ENCODE peak calls at places on chromosomes 16 and 17, in four cellular contexts. G is HepG2, C is K562, M is H1. W is an unnamed sample.

GRCh38 chr16:15807603-15808009 is 49.2 kb downstream of the MYH11 start:
- DNase-seq in G (no peak), C (peak), M (no peak), W (no peak)

GRCh38 chr16:85935957-85936760 is 37.2 kb downstream of the IRF8 start:
- DNase-seq in G (no peak), C (no peak), M (no peak), W (peak)

GRCh38 chr17:11318207-11318606 is 77.2 kb downstream of the SHISA6 start:
- DNase-seq in G (no peak), C (no peak), M (peak), W (no peak)

GRCh38 chr16:51577621-51578303 is 426.7 kb upstream of the SALL1 start:
- DNase-seq in G (no peak), C (no peak), M (no peak), W (peak)

GRCh38 chr17:72421128-72422092 is 300.6 kb downstream of the SOX9 start:
- DNase-seq in G (peak), C (no peak), M (no peak), W (peak)

GRCh38 chr17:63445571-63446217 is 412 bp downstream of the CYB561 start:
- DNase-seq in G (no peak), C (no peak), M (peak), W (no peak)

GRCh38 chr17:4433515-4434031 is at the start of gene SPNS3:
- DNase-seq in G (no peak), C (no peak), M (no peak), W (no peak)

GRCh38 chr16:3026609-3027487 is 3.0 kb downstream of the THOC6 start:
- DNase-seq in G (no peak), C (no peak), M (peak), W (no peak)

GRCh38 chr17:31289790-31290189 is 7.2 kb downstream of the OMG start:
- DNase-seq in G (no peak), C (no peak), M (no peak), W (no peak)

GRCh38 chr16:1791256-1791942 is 2.1 kb downstream of the IGFALS start:
- DNase-seq in G (no peak), C (no peak), M (no peak), W (no peak)

GRCh38 chr17:45294506-45294905 is 22.3 kb downstream of the MAP3K14 start:
- DNase-seq in G (no peak), C (no peak), M (no peak), W (no peak)

GRCh38 chr17:56269998-56270397 is 116.7 kb downstream of the ANKFN1 start:
- DNase-seq in G (no peak), C (no peak), M (no peak), W (no peak)

GRCh38 chr17:66791337-66791736 is 43.6 kb upstream of the CACNG5 start:
- DNase-seq in G (no peak), C (no peak), M (no peak), W (no peak)

GRCh38 chr16:70432800-70433455 is 6.0 kb downstream of the ST3GAL2 start:
- DNase-seq in G (no peak), C (no peak), M (no peak), W (no peak)

GRCh38 chr17:56936697-56937322 is 23.0 kb upstream of the TRIM25 start:
- DNase-seq in G (no peak), C (no peak), M (no peak), W (no peak)

GRCh38 chr16:1871974-1872635 is at the start of gene MEIOB:
- DNase-seq in G (no peak), C (peak), M (peak), W (no peak)

GRCh38 chr17:7445011-7445927 is at the start of gene CHRNB1:
- DNase-seq in G (peak), C (peak), M (peak), W (no peak)

GRCh38 chr17:82881900-82882714 is 42.3 kb upstream of the ZNF750 start:
- DNase-seq in G (peak), C (no peak), M (no peak), W (no peak)

GRCh38 chr17:9729034-9729650 is 62.2 kb downstream of the DHRS7C start:
- DNase-seq in G (peak), C (peak), M (no peak), W (peak)

GRCh38 chr16:16828913-16829398 is 450.0 kb downstream of the NPIPA7 start:
- DNase-seq in G (no peak), C (peak), M (peak), W (no peak)

GRCh38 chr16:83561876-83562275 is 245.9 kb upstream of the HSBP1 start:
- DNase-seq in G (peak), C (peak), M (no peak), W (no peak)

GRCh38 chr17:66507103-66507923 is 204.9 kb downstream of the PRKCA start:
- DNase-seq in G (peak), C (peak), M (no peak), W (no peak)

GRCh38 chr16:87765776-87766484 is at the start of gene KLHDC4:
- DNase-seq in G (peak), C (peak), M (peak), W (peak)

DNA sequence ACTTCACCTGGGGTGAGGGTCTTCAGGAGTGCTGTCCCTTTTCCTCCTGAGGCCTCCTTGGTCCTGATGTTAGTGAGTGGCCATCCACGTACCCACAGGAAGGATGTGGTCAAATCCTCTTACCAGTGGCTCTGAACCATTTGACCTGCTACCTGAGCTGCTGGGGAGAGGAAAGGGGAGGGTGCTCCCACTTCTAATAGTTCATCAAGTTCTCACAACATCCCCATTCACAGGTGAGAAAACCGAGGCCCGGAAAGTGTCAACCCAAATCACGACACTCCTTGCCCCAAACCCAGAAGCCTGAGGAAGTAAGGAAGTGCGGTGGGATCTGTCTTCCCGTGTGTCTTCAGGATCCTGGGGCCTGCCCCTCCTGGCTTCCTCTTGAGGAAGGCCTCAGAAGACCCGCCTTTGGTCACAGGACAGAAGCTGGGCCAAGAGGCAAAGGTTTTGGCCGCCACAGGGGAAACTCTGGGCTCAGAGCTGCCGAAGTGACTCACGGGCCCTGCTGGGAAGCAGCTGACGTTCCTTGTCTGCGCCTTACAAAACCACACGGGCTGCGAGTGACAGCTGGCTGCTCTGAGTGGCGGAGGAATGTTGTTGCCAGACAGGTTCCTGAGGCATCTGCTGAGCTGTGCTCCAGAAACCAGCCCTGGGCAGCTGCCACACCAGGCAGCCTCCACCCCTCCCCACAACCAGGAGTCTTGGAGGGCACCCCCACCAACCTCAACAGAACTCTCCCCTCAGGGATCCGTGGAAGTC is 13.9 kb upstream of the KIFC3 start:
- DNase-seq in G (no peak), C (peak), M (no peak), W (no peak)
- TF ChIP-seq CBX5 in G (no peak), C (no peak), M (no peak), W (no peak)

GRCh38 chr17:19933633-19934032 is 44.0 kb downstream of the AKAP10 start:
- DNase-seq in G (no peak), C (no peak), M (no peak), W (no peak)

GRCh38 chr17:19933221-19933620 is 44.4 kb downstream of the AKAP10 start:
- DNase-seq in G (no peak), C (no peak), M (no peak), W (no peak)

DNA sequence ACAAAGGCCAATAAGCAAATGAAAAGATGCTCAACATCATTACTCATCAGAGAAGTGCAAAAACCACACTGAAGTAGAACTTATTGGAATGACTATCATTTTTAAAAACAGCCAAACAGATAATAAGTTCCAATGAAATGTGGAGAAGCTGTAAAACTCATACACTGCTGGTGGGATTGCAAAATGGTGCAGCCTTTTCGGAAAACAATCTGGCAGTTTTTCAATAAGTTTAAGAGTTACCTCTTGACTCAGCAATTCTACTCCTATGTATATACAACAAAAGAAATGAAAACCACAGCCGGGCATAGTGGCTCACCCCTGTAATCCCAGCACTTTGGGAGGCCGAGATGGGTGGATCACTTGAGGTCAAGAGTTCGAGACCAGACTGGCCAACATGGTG is 49.3 kb downstream of the AKAP10 start:
- DNase-seq in G (no peak), C (no peak), M (no peak), W (no peak)
- TF ChIP-seq CBX5 in G (no peak), C (no peak), M (no peak), W (no peak)

GRCh38 chr16:35409503-35409902 is 1950.1 kb downstream of the TP53TG3F start:
- DNase-seq in G (no peak), C (no peak), M (no peak), W (no peak)
- TF ChIP-seq CBX5 in G (no peak), C (no peak), M (no peak), W (no peak)

GRCh38 chr17:27756467-27757371 is 43.6 kb downstream of the NOS2 start:
- DNase-seq in G (peak), C (peak), M (peak), W (no peak)
- TF ChIP-seq CBX5 in G (no peak), C (no peak), M (no peak), W (no peak)

DNA sequence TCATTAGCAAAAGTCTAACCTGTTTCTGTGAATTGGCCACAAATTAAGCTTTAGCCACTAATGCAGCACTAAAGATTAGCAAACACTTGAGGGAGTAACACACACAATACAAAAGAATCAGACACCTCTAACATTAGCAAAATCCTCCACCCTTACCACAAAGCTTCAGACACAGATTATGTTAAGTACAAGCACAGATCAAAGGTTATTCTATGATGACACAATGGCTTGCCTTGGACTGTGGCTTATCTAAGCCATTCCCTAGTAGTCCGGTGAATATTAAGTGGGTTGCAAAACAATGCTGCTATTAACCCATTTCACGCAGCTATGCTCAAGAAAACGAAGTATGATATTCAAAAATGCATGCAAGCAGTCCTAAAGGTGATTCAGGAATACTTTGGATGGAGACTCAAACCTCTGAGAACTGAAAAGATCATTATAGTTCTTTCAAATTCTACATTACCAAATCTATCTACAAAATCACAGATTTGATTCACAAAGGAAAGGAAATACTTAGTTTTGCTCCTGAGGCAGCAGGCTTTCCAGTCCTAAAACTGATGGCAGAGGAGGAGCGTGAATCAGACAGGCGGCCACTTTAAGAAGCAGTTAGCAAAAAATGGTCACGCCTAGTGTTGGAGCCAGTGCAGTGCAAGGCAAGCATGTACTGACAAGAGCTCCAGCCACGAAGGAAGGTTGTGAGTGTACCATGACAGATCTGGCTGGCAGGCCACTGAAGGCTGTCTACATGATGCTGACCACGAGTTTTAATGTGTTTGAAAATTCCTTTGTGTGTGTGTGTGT is 67.2 kb downstream of the PARN start:
- DNase-seq in G (peak), C (no peak), M (no peak), W (no peak)
- TF ChIP-seq CBX5 in G (no peak), C (no peak), M (no peak), W (no peak)

DNA sequence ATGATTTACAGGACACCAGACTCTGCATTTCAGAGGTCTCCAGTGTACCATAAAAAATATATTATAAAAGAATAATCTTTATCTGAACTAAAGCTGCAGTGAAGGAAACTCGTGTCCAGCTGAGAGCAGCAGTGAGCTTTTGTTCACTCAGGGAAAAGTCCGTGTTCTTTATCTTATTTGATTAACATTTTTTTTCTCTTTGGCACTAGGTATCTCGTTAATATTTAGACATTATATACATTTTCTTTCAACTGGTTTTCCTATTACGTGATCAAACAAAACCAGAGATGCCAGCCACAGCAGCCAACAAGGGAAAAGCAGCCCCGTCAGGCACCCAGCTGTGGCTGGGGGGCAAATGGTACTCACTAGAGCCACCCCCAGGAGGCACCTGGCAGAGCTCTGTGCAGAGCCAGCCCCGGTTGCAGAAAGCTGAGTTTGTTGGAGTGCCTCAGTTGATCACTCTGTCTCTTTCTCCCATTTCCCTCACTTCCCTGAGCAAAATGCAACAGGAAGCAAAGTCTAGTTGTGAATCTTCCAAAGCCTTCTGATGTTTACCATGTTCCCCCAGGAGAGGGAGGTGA is 1.1 kb upstream of the HS3ST4 start:
- DNase-seq in G (no peak), C (no peak), M (no peak), W (no peak)
- TF ChIP-seq CBX5 in G (no peak), C (no peak), M (no peak), W (no peak)

GRCh38 chr16:88977028-88977844 is at the start of gene CBFA2T3:
- DNase-seq in G (no peak), C (peak), M (no peak), W (no peak)
- TF ChIP-seq CBX5 in G (no peak), C (no peak), M (no peak), W (no peak)

GRCh38 chr16:80526418-80527061 is 14.3 kb upstream of the DYNLRB2 start:
- DNase-seq in G (peak), C (peak), M (no peak), W (no peak)
- TF ChIP-seq CBX5 in G (no peak), C (no peak), M (no peak), W (no peak)

DNA sequence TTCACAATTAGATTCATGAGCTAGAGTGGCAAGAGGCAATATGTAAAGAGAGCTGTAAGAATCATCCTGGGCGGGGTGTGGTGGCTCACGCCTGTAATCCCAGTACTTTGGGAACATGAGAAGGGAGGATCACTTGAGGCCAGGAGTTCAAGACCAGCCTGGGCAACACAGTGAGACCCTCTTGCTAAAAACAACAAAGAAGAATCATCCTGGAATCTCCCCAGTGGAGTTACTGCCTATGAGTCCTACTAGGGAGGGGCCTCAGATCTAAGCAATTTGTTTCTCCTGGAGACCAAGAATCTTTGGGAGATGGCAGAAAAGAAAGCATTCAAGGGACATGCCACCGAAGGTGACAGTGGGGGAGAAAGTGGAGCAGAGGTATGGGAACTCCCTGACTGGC is 119.1 kb downstream of the HIC1 start:
- DNase-seq in G (no peak), C (no peak), M (no peak), W (no peak)
- TF ChIP-seq CBX5 in G (no peak), C (no peak), M (no peak), W (no peak)

GRCh38 chr17:155576-155975 is 18.2 kb downstream of the SCGB1C2 start:
- DNase-seq in G (no peak), C (no peak), M (no peak), W (no peak)

GRCh38 chr17:151886-152859 is 14.8 kb downstream of the SCGB1C2 start:
- DNase-seq in G (no peak), C (no peak), M (peak), W (no peak)

GRCh38 chr17:153851-154250 is 16.5 kb downstream of the SCGB1C2 start:
- DNase-seq in G (no peak), C (no peak), M (no peak), W (no peak)

GRCh38 chr17:151004-151403 is 13.6 kb downstream of the SCGB1C2 start:
- DNase-seq in G (peak), C (no peak), M (no peak), W (no peak)

GRCh38 chr17:152860-153420 is 15.6 kb downstream of the SCGB1C2 start:
- DNase-seq in G (no peak), C (no peak), M (no peak), W (no peak)
- TF ChIP-seq CBX5 in G (no peak), C (no peak), M (no peak), W (no peak)

W was measured in GM12878.